ENCODE peak calls at places on chromosome 1, in ten cellular contexts. B is PC-9, K is GM23248, A is GM23338, U is mammary epithelial cell, I is astrocyte, N is DND-41, L is PC-3, O is fibroblast of lung, F is H1. S is an unnamed sample.

GRCh38 chr1:36523230-36523495 is 40.5 kb upstream of the CSF3R start:
- DNase-seq in L (no peak), N (no peak), O (no peak), K (no peak), U (no peak), B (no peak), F (no peak), A (no peak), I (no peak), S (no peak)

GRCh38 chr1:227304665-227305064 is 13.6 kb downstream of the CDC42BPA start:
- DNase-seq in I (no peak), N (no peak), U (no peak), L (no peak), K (no peak), A (no peak), O (no peak), F (no peak), B (no peak), S (no peak)

GRCh38 chr1:10960954-10961833 is 51.3 kb upstream of the TARDBP start:
- DNase-seq in N (peak), K (peak), U (peak), O (peak), A (peak), F (peak), I (peak), B (peak), L (peak), S (peak)

GRCh38 chr1:108598340-108598739 is 38.4 kb downstream of the EEIG2 start:
- DNase-seq in B (no peak), I (peak), U (no peak), O (no peak), N (no peak), F (no peak), L (no peak), K (peak), A (no peak), S (no peak)

GRCh38 chr1:229694053-229694693 is 68.1 kb downstream of the URB2 start:
- DNase-seq in F (peak), N (peak), I (peak), L (no peak), B (no peak), A (peak), U (no peak), O (peak), K (peak), S (peak)

GRCh38 chr1:53956308-53957168 is 10.4 kb downstream of the LRRC42 start:
- DNase-seq in B (peak), N (no peak), O (peak), K (peak), F (no peak), L (no peak), I (no peak), A (no peak), U (peak), S (no peak)

GRCh38 chr1:248834343-248834940 is 3.6 kb upstream of the ZNF672 start:
- DNase-seq in B (no peak), F (no peak), A (no peak), K (no peak), U (no peak), N (no peak), O (no peak), L (no peak), I (no peak), S (no peak)

GRCh38 chr1:218364028-218364710 is 19.0 kb downstream of the TGFB2 start:
- DNase-seq in I (peak), L (no peak), F (no peak), A (no peak), U (no peak), N (no peak), B (no peak), K (no peak), O (no peak), S (no peak)

GRCh38 chr1:47703161-47703825 is 265.4 kb downstream of the FOXD2 start:
- DNase-seq in B (no peak), U (no peak), L (no peak), O (peak), A (no peak), K (peak), I (no peak), N (no peak), F (no peak), S (no peak)

GRCh38 chr1:33137800-33138199 is 44.0 kb downstream of the TRIM62 start:
- DNase-seq in O (peak), U (no peak), L (no peak), I (no peak), B (no peak), A (peak), N (peak), K (peak), F (peak), S (peak)

GRCh38 chr1:200979574-200980451 is 43.7 kb downstream of the KIF21B start:
- DNase-seq in U (peak), L (peak), A (peak), O (peak), F (peak), K (peak), N (peak), B (peak), I (no peak), S (peak)

GRCh38 chr1:118862755-118863154 is 125.4 kb downstream of the TBX15 start:
- DNase-seq in A (no peak), N (no peak), I (peak), O (no peak), F (no peak), B (no peak), L (no peak), K (no peak), U (peak), S (no peak)

GRCh38 chr1:44119525-44119924 is 904 bp downstream of the KLF17 start:
- DNase-seq in O (no peak), K (no peak), I (no peak), N (no peak), U (no peak), A (peak), F (no peak), L (no peak), B (no peak), S (no peak)

GRCh38 chr1:36159614-36160387 is 3.8 kb downstream of the MAP7D1 start:
- DNase-seq in I (no peak), A (no peak), K (no peak), O (no peak), L (no peak), B (no peak), F (no peak), N (no peak), U (no peak), S (no peak)

GRCh38 chr1:245419572-245419971 is 264.8 kb downstream of the KIF26B start:
- DNase-seq in U (no peak), B (no peak), A (no peak), F (no peak), L (no peak), K (no peak), N (no peak), I (no peak), O (no peak), S (peak)

GRCh38 chr1:205183676-205184335 is 27.7 kb downstream of the DSTYK start:
- DNase-seq in I (peak), N (peak), K (peak), B (no peak), L (no peak), U (no peak), F (no peak), O (no peak), A (no peak), S (no peak)

GRCh38 chr1:232697191-232697590 is 67.3 kb upstream of the SIPA1L2 start:
- DNase-seq in K (no peak), I (no peak), L (no peak), F (no peak), N (no peak), U (no peak), A (no peak), B (no peak), O (no peak), S (no peak)

GRCh38 chr1:29806646-29807319 is 570.5 kb downstream of the PTPRU start:
- DNase-seq in N (no peak), L (no peak), B (no peak), K (no peak), O (no peak), I (no peak), A (no peak), F (peak), U (no peak), S (peak)

GRCh38 chr1:27360159-27361043 is 6.4 kb downstream of the MAP3K6 start:
- DNase-seq in U (no peak), B (no peak), A (peak), L (no peak), O (no peak), N (no peak), K (no peak), I (no peak), F (peak), S (peak)

GRCh38 chr1:207312604-207312920 is 8.9 kb upstream of the CD55 start:
- DNase-seq in U (no peak), N (no peak), B (no peak), F (no peak), O (no peak), I (no peak), L (no peak), A (no peak), K (peak), S (no peak)

GRCh38 chr1:5943373-5944068 is 48.7 kb downstream of the NPHP4 start:
- DNase-seq in A (no peak), O (no peak), U (no peak), N (no peak), L (no peak), I (no peak), B (no peak), F (peak), K (no peak), S (no peak)

GRCh38 chr1:216032977-216033376 is 390.3 kb downstream of the USH2A start:
- DNase-seq in I (no peak), K (no peak), F (no peak), N (no peak), B (no peak), U (no peak), A (no peak), O (no peak), L (no peak), S (no peak)

GRCh38 chr1:44217809-44218410 is 4.6 kb downstream of the DMAP1 start:
- DNase-seq in U (peak), O (peak), A (peak), B (peak), F (peak), I (no peak), L (peak), K (peak), N (peak), S (peak)

GRCh38 chr1:86775395-86775794 is 71.0 kb downstream of the SH3GLB1 start:
- DNase-seq in B (no peak), O (no peak), F (no peak), A (no peak), I (no peak), L (no peak), K (no peak), U (no peak), N (no peak), S (no peak)
- H2AFZ ChIP-seq in B (peak), O (no peak), F (no peak), A (peak), I (no peak), L (no peak), K (no peak), U (no peak), N (no peak), S (no peak)

GRCh38 chr1:167617950-167618269 is 12.1 kb upstream of the RCSD1 start:
- DNase-seq in N (no peak), A (no peak), F (no peak), I (no peak), U (no peak), K (no peak), B (no peak), O (no peak), L (no peak), S (no peak)

GRCh38 chr1:167614851-167615250 is 15.2 kb upstream of the RCSD1 start:
- DNase-seq in O (no peak), L (no peak), U (no peak), B (no peak), K (no peak), A (no peak), N (no peak), F (no peak), I (no peak), S (no peak)

GRCh38 chr1:167617100-167617949 is 12.7 kb upstream of the RCSD1 start:
- DNase-seq in B (no peak), L (no peak), A (peak), U (peak), F (no peak), I (peak), O (peak), K (peak), N (peak), S (peak)

GRCh38 chr1:167618366-167618765 is 11.7 kb upstream of the RCSD1 start:
- DNase-seq in U (no peak), N (no peak), F (no peak), K (no peak), A (no peak), L (no peak), I (no peak), B (no peak), O (no peak), S (no peak)

DNA sequence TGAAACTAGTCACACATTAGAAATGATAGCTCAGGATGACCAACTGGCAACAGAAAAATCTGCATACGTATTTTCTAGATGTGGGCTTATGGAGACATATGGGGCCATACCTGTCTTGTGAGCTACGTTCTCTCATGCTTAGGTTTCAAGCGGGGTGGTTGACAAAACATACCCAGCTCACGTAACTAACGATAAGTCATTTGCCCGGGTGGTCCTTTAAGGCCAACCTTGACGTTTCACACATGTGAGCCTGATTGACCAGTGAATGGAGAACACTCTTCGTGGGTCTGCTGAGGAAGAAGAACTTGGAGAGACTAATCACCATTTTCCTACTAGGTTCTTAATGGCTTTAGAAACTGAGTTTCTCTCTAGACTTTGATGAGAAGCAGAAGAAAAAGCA is 13.5 kb upstream of the RCSD1 start:
- DNase-seq in A (no peak), L (no peak), K (no peak), O (no peak), N (no peak), U (no peak), B (no peak), I (no peak), F (no peak), S (no peak)
- H3K4me3 ChIP-seq in A (no peak), L (no peak), K (no peak), O (no peak), N (peak), U (no peak), B (no peak), I (no peak), F (no peak), S (no peak)

DNA sequence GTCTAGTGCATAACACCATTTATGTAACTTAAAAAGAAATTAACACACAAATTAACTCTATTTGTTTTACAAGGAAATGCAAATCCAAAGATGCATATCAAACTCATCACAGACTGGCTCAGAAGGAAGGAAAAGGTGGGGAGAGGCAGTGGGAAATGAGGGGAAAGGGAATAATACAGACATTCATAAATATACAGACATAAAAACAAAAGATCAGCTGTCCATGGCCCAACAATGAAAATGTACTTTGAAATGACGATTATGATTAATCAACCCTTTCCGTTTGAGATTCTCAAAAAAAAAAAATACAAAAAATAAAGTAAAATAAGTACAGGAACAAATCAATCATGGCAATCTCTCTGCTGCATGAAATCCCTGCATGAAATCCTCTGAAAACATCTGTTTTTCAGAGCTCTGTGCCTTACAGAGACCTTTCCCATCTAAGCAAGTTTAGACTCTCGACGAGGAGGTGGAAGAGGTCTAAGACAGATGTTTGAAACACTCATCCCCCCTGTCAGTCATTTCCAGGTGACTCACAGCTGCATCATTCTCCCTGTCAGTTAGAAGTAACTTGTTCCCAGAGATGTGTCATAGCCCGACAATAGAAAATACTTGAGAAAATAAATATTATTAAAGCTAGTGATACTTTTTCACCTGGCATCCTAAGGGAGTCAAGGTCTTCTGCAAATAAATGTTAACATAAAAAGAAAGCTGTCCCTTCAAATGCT is 41.4 kb upstream of the SEC16B start:
- DNase-seq in U (peak), F (no peak), K (peak), O (peak), A (peak), N (no peak), L (peak), I (peak), B (no peak), S (no peak)
- TF ChIP-seq EZH2 in U (no peak), F (no peak), K (no peak), O (no peak), A (no peak), N (no peak), L (no peak), I (no peak), B (no peak), S (no peak)

GRCh38 chr1:12167493-12168429 is 970 bp downstream of the TNFRSF1B start:
- DNase-seq in O (no peak), L (no peak), F (no peak), A (no peak), N (no peak), K (no peak), B (no peak), U (no peak), I (no peak), S (no peak)
- H2AFZ ChIP-seq in O (no peak), L (no peak), F (no peak), A (peak), N (no peak), K (peak), B (no peak), U (no peak), I (peak), S (no peak)

S was measured in neural progenitor cell.